ENCODE peak calls at places on chromosomes 13 and 19, in six cellular contexts. J is AG10803; A is activated B cell treated with CpG ODN at 0.5 μM for 24 hours; T is A549; X is neural progenitor cell; I is CD4-positive, alpha-beta T cell. P is an unnamed sample.

GRCh38 chr13:51966186-51966585 is 45.1 kb downstream of the ATP7B start:
- DNase-seq in X (no peak), T (no peak), I (no peak), A (no peak), J (no peak), P (no peak)

GRCh38 chr19:14435320-14436050 is 2.4 kb downstream of the PKN1 start:
- DNase-seq in I (no peak), J (no peak), T (no peak), X (no peak), A (no peak), P (no peak)

GRCh38 chr13:113832204-113832603 is 31.7 kb downstream of the GAS6 start:
- DNase-seq in J (no peak), I (no peak), X (no peak), T (peak; percentile 16), A (no peak), P (no peak)

GRCh38 chr13:32731576-32731975 is 145.3 kb downstream of the PDS5B start:
- DNase-seq in X (no peak), I (no peak), A (no peak), T (no peak), J (peak; percentile 35), P (no peak)

GRCh38 chr13:113203507-113204377 is 4.7 kb downstream of the PCID2 start:
- DNase-seq in I (no peak), X (no peak), T (no peak), J (no peak), A (no peak), P (no peak)

GRCh38 chr19:48121909-48122371 is 11.3 kb upstream of the PLA2G4C start:
- DNase-seq in T (no peak), X (no peak), A (no peak), J (no peak), I (no peak), P (no peak)

GRCh38 chr13:79796116-79796515 is 315.2 kb downstream of the NDFIP2 start:
- DNase-seq in A (no peak), X (no peak), T (no peak), I (no peak), J (no peak), P (no peak)

GRCh38 chr13:97000295-97000925 is 6.1 kb upstream of the OXGR1 start:
- DNase-seq in J (peak; percentile 71), X (no peak), T (no peak), I (no peak), A (no peak), P (no peak)

GRCh38 chr19:53504903-53505302 is 33.0 kb upstream of the ZNF331 start:
- DNase-seq in I (no peak), T (no peak), A (no peak), X (no peak), J (no peak), P (no peak)

GRCh38 chr19:35755550-35756371 is 1.1 kb downstream of the HSPB6 start:
- DNase-seq in A (no peak), I (peak; percentile 42), T (no peak), J (peak; percentile 76), X (peak; percentile 47), P (no peak)

GRCh38 chr13:107421028-107421427 is 794.3 kb downstream of the LIG4 start:
- DNase-seq in T (no peak), J (no peak), X (no peak), A (no peak), I (no peak), P (no peak)

GRCh38 chr13:94700536-94700935 is 11.8 kb downstream of the SOX21 start:
- DNase-seq in J (no peak), T (no peak), A (no peak), I (no peak), X (no peak), P (no peak)

GRCh38 chr13:44449999-44450821 is 76.6 kb downstream of the SERP2 start:
- DNase-seq in A (no peak), X (no peak), I (no peak), T (no peak), J (no peak), P (no peak)

GRCh38 chr13:114200673-114201005 is 21.6 kb downstream of the CFAP97D2 start:
- DNase-seq in J (no peak), X (no peak), T (no peak), I (no peak), A (no peak), P (no peak)

GRCh38 chr19:3519126-3519525 is 13.0 kb downstream of the FZR1 start:
- DNase-seq in X (no peak), A (no peak), I (no peak), T (no peak), J (no peak), P (no peak)

GRCh38 chr13:37686501-37686900 is 87.9 kb upstream of the POSTN start:
- DNase-seq in I (no peak), J (no peak), A (no peak), T (no peak), X (no peak), P (no peak)

GRCh38 chr13:45333973-45334922 is 6.7 kb downstream of the TPT1 start:
- DNase-seq in T (no peak), X (no peak), A (no peak), I (peak; percentile 23), J (peak; percentile 47), P (peak; percentile 82)

GRCh38 chr19:15869109-15869555 is 28.7 kb downstream of the CYP4F2 start:
- DNase-seq in T (peak; percentile 72), X (no peak), J (peak; percentile 35), A (no peak), I (peak; percentile 25), P (peak; percentile 97)

GRCh38 chr13:37049810-37050209 is 9.7 kb downstream of the SUPT20H start:
- DNase-seq in T (no peak), I (no peak), X (no peak), J (no peak), A (no peak), P (no peak)

GRCh38 chr19:55146078-55146647 is 2.8 kb downstream of the TNNT1 start:
- DNase-seq in I (no peak), J (no peak), A (no peak), T (peak; percentile 91), X (peak; percentile 75), P (peak; percentile 51)

GRCh38 chr19:19064098-19064722 is 416 bp downstream of the SLC25A42 start:
- DNase-seq in I (no peak), T (peak; percentile 56), J (no peak), A (peak; percentile 32), X (no peak), P (no peak)

GRCh38 chr13:112700291-112701060 is 10.6 kb downstream of the ATP11A start:
- DNase-seq in I (no peak), J (no peak), A (no peak), X (no peak), T (no peak), P (no peak)

GRCh38 chr13:39682788-39683187 is 27.3 kb downstream of the COG6 start:
- DNase-seq in I (no peak), X (no peak), A (no peak), T (no peak), J (no peak), P (no peak)

GRCh38 chr13:39682310-39682709 is 26.8 kb downstream of the COG6 start:
- DNase-seq in X (no peak), A (no peak), J (no peak), I (no peak), T (no peak), P (no peak)

GRCh38 chr13:39685652-39686051 is 30.2 kb downstream of the COG6 start:
- DNase-seq in T (no peak), X (no peak), J (no peak), A (no peak), I (no peak), P (no peak)

GRCh38 chr13:39688278-39688677 is 32.8 kb downstream of the COG6 start:
- DNase-seq in T (no peak), J (no peak), I (no peak), X (no peak), A (no peak), P (peak; percentile 47)

DNA sequence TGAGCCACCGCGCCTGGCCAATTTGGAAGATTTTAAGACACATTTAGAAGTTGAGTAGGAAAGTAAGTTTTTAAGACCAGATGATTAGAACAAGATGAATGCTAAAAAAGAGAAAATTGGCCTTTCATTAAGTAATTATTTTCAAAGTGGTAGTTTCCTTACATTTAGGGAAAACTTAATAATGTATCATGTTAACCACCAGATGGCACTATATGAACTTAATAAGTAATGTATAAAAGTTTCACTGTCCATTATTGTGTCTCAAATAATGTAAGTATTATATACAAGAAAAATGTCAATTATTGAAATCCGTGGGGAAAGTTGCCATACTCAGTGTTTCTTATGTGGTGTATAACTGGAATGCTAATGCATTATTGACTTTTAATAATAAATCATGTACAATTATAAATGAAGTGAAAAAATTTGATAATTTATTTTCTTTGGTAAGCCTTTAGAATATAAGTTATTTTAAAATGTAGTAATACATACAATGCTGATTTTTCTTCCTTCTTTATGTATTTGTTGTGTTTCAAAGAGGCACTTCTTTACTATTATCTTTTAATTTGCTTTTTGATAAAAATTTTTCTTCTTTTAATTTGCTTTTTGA is 29.2 kb downstream of the COG6 start:
- DNase-seq in X (peak; percentile 64), I (no peak), A (no peak), T (peak; percentile 3), J (peak; percentile 63), P (no peak)
- TF ChIP-seq CTCF in X (peak; percentile 60), I (peak; percentile 71), A (no peak), T (peak; percentile 34), J (peak; percentile 48), P (no peak)

DNA sequence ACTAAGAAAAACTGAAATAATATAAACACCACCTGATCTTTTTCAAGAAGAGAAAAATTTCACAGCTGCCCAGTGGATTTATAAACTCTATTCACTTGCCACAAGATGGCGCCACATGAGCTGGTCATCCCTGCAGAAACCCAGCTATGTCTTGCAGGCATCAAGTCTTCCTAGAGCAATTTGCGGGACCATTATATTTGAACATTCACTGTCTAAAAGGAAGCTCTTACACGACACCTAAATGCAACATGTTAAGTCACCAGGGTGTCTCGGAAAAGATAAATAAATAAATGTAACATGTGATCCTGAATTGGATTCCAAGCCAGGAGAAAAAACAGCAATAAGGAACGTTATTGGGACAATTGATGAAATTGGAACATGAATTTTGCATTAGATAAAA is 20.3 kb upstream of the AKT2 start:
- DNase-seq in T (peak; percentile 99), J (peak; percentile 89), I (peak; percentile 65), A (peak; percentile 44), X (peak; percentile 90), P (peak; percentile 85)
- TF ChIP-seq CTCF in T (peak; percentile 100), J (peak; percentile 88), I (peak; percentile 78), A (no peak), X (peak; percentile 88), P (peak; percentile 22)

DNA sequence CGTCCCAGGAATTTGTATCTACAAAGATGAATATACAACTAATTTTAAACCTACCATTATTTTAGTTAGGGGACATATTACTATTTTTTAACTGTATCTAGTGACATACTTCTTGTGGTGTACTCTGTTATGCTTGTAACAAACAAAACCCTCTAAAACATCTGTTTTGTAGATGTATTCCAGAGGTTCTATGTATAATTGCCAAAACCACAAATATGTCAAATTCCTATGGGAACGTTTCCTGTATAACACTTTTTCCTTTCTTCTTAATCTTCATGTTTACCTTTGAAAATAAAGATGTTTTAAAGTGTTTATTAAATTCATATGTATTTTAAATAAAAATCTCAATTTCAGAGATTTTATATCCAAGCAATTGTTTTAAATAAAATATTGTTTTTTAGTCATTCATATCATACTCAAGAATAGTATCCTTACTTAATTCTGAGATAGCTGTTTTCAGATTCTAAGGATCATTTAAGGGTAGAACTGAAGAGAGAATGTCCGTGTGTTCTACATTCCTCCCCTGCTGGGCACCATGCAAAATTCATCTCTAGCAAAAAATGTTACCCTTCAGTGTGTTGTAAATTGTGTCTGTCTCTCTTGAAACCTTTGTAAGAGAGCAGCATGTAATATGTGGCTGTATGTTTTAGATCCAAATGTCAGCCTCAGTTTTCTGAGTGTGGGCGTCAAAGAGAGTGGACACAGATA is 1327.7 kb downstream of the EFNB2 start:
- DNase-seq in J (no peak), X (no peak), T (no peak), A (no peak), I (no peak), P (no peak)
- TF ChIP-seq CTCF in J (no peak), X (no peak), T (no peak), A (no peak), I (no peak), P (no peak)

GRCh38 chr13:39600766-39601165 is 2.2 kb downstream of the LHFPL6 start:
- DNase-seq in I (no peak), J (no peak), T (no peak), A (no peak), X (peak; percentile 62), P (no peak)
- TF ChIP-seq CTCF in I (no peak), J (peak; percentile 31), T (no peak), A (no peak), X (peak; percentile 48), P (no peak)

P was measured in HL-60.